ENCODE peak calls at places on chromosome 15, in seven cellular contexts. One of them, this sample, is unnamed.
A peak's percentile ranks its signal among the peaks of the same experiment; 100 is the strongest.

GRCh38 chr15:69735126-69735525 is 282.5 kb downstream of the RPLP1 start:
- DNase-seq in heart left ventricle: no peak
- DNase-seq in colonic mucosa: no peak
- DNase-seq in fibroblast of lung: peak; percentile 52
- DNase-seq in GM06990: no peak
- DNase-seq in MG63: no peak
- DNase-seq in breast epithelium: no peak
- DNase-seq in this sample: peak; percentile 49

GRCh38 chr15:99955181-99955525 is 221.9 kb upstream of the LYSMD4 start:
- DNase-seq in heart left ventricle: peak; percentile 8
- DNase-seq in colonic mucosa: no peak
- DNase-seq in fibroblast of lung: peak; percentile 18
- DNase-seq in GM06990: no peak
- DNase-seq in MG63: no peak
- DNase-seq in breast epithelium: peak; percentile 28
- DNase-seq in this sample: no peak

GRCh38 chr15:36880226-36880912 is 220.0 kb downstream of the MEIS2 start:
- DNase-seq in heart left ventricle: no peak
- DNase-seq in colonic mucosa: no peak
- DNase-seq in fibroblast of lung: no peak
- DNase-seq in GM06990: no peak
- DNase-seq in MG63: no peak
- DNase-seq in breast epithelium: no peak
- DNase-seq in this sample: no peak

GRCh38 chr15:78368671-78369070 is 28.5 kb downstream of the CRABP1 start:
- DNase-seq in heart left ventricle: no peak
- DNase-seq in colonic mucosa: no peak
- DNase-seq in fibroblast of lung: no peak
- DNase-seq in GM06990: no peak
- DNase-seq in MG63: no peak
- DNase-seq in breast epithelium: no peak
- DNase-seq in this sample: no peak

GRCh38 chr15:72319360-72319984 is 485 bp downstream of the CELF6 start:
- DNase-seq in heart left ventricle: peak; percentile 70
- DNase-seq in colonic mucosa: peak; percentile 60
- DNase-seq in fibroblast of lung: peak; percentile 55
- DNase-seq in GM06990: peak; percentile 50
- DNase-seq in MG63: peak; percentile 64
- DNase-seq in breast epithelium: peak; percentile 66
- DNase-seq in this sample: peak; percentile 47

GRCh38 chr15:62212746-62213145 is 47.7 kb upstream of the C2CD4B start:
- DNase-seq in heart left ventricle: no peak
- DNase-seq in colonic mucosa: no peak
- DNase-seq in fibroblast of lung: no peak
- DNase-seq in GM06990: no peak
- DNase-seq in MG63: no peak
- DNase-seq in breast epithelium: no peak
- DNase-seq in this sample: no peak

GRCh38 chr15:93825721-93826120 is 405.6 kb upstream of the MCTP2 start:
- DNase-seq in heart left ventricle: no peak
- DNase-seq in colonic mucosa: no peak
- DNase-seq in fibroblast of lung: no peak
- DNase-seq in GM06990: no peak
- DNase-seq in MG63: no peak
- DNase-seq in breast epithelium: no peak
- DNase-seq in this sample: no peak

GRCh38 chr15:61099030-61099800 is 129.9 kb downstream of the RORA start:
- DNase-seq in heart left ventricle: no peak
- DNase-seq in colonic mucosa: no peak
- DNase-seq in fibroblast of lung: peak; percentile 83
- DNase-seq in GM06990: no peak
- DNase-seq in MG63: no peak
- DNase-seq in breast epithelium: no peak
- DNase-seq in this sample: no peak

GRCh38 chr15:79160211-79160610 is 69.6 kb upstream of the RASGRF1 start:
- DNase-seq in heart left ventricle: no peak
- DNase-seq in colonic mucosa: no peak
- DNase-seq in fibroblast of lung: no peak
- DNase-seq in GM06990: no peak
- DNase-seq in MG63: no peak
- DNase-seq in breast epithelium: no peak
- DNase-seq in this sample: no peak

GRCh38 chr15:92674347-92674746 is 18.8 kb upstream of the FAM174B start:
- DNase-seq in heart left ventricle: no peak
- DNase-seq in colonic mucosa: no peak
- DNase-seq in fibroblast of lung: no peak
- DNase-seq in GM06990: no peak
- DNase-seq in MG63: no peak
- DNase-seq in breast epithelium: no peak
- DNase-seq in this sample: no peak

GRCh38 chr15:89068325-89068784 is 19.9 kb upstream of the ABHD2 start:
- DNase-seq in heart left ventricle: peak; percentile 46
- DNase-seq in colonic mucosa: no peak
- DNase-seq in fibroblast of lung: peak; percentile 99
- DNase-seq in GM06990: peak; percentile 59
- DNase-seq in MG63: peak; percentile 93
- DNase-seq in breast epithelium: no peak
- DNase-seq in this sample: no peak

GRCh38 chr15:91469627-91470567 is 369.8 kb downstream of the SV2B start:
- DNase-seq in heart left ventricle: no peak
- DNase-seq in colonic mucosa: peak; percentile 48
- DNase-seq in fibroblast of lung: no peak
- DNase-seq in GM06990: peak; percentile 45
- DNase-seq in MG63: no peak
- DNase-seq in breast epithelium: no peak
- DNase-seq in this sample: no peak

GRCh38 chr15:39542385-39543065 is 38.4 kb upstream of the THBS1 start:
- DNase-seq in heart left ventricle: no peak
- DNase-seq in colonic mucosa: no peak
- DNase-seq in fibroblast of lung: no peak
- DNase-seq in GM06990: no peak
- DNase-seq in MG63: no peak
- DNase-seq in breast epithelium: no peak
- DNase-seq in this sample: no peak

GRCh38 chr15:90619468-90619867 is 89.7 kb downstream of the CRTC3 start:
- DNase-seq in heart left ventricle: no peak
- DNase-seq in colonic mucosa: no peak
- DNase-seq in fibroblast of lung: no peak
- DNase-seq in GM06990: no peak
- DNase-seq in MG63: no peak
- DNase-seq in breast epithelium: no peak
- DNase-seq in this sample: no peak

GRCh38 chr15:91369823-91370222 is 269.8 kb downstream of the SV2B start:
- DNase-seq in heart left ventricle: no peak
- DNase-seq in colonic mucosa: no peak
- DNase-seq in fibroblast of lung: no peak
- DNase-seq in GM06990: no peak
- DNase-seq in MG63: no peak
- DNase-seq in breast epithelium: no peak
- DNase-seq in this sample: no peak

GRCh38 chr15:28456476-28457395 is 76.0 kb downstream of the GOLGA8G start:
- DNase-seq in heart left ventricle: no peak
- DNase-seq in colonic mucosa: no peak
- DNase-seq in fibroblast of lung: no peak
- DNase-seq in GM06990: no peak
- DNase-seq in MG63: no peak
- DNase-seq in breast epithelium: peak; percentile 50
- DNase-seq in this sample: no peak

GRCh38 chr15:28921925-28922711 is 36.3 kb downstream of the APBA2 start:
- DNase-seq in heart left ventricle: no peak
- DNase-seq in colonic mucosa: no peak
- DNase-seq in fibroblast of lung: no peak
- DNase-seq in GM06990: no peak
- DNase-seq in MG63: no peak
- DNase-seq in breast epithelium: no peak
- DNase-seq in this sample: peak; percentile 55

GRCh38 chr15:76460871-76461270 is 124.3 kb downstream of the ISL2 start:
- DNase-seq in heart left ventricle: no peak
- DNase-seq in colonic mucosa: no peak
- DNase-seq in fibroblast of lung: peak; percentile 77
- DNase-seq in GM06990: no peak
- DNase-seq in MG63: no peak
- DNase-seq in breast epithelium: no peak
- DNase-seq in this sample: no peak

GRCh38 chr15:79101866-79102581 is 11.4 kb upstream of the RASGRF1 start:
- DNase-seq in heart left ventricle: no peak
- DNase-seq in colonic mucosa: no peak
- DNase-seq in fibroblast of lung: no peak
- DNase-seq in GM06990: no peak
- DNase-seq in MG63: no peak
- DNase-seq in breast epithelium: no peak
- DNase-seq in this sample: no peak

GRCh38 chr15:69784808-69785550 is 312.7 kb downstream of the TLE3 start:
- DNase-seq in heart left ventricle: no peak
- DNase-seq in colonic mucosa: no peak
- DNase-seq in fibroblast of lung: peak; percentile 65
- DNase-seq in GM06990: no peak
- DNase-seq in MG63: peak; percentile 41
- DNase-seq in breast epithelium: no peak
- DNase-seq in this sample: no peak

GRCh38 chr15:39741258-39741657 is 41.4 kb downstream of the FSIP1 start:
- DNase-seq in heart left ventricle: no peak
- DNase-seq in colonic mucosa: no peak
- DNase-seq in fibroblast of lung: peak; percentile 16
- DNase-seq in GM06990: no peak
- DNase-seq in MG63: no peak
- DNase-seq in breast epithelium: no peak
- DNase-seq in this sample: no peak

GRCh38 chr15:41080144-41080543 is 35.9 kb downstream of the INO80 start:
- DNase-seq in heart left ventricle: no peak
- DNase-seq in colonic mucosa: no peak
- DNase-seq in fibroblast of lung: no peak
- DNase-seq in GM06990: no peak
- DNase-seq in MG63: no peak
- DNase-seq in breast epithelium: no peak
- DNase-seq in this sample: no peak

GRCh38 chr15:52408823-52409222 is 113.2 kb upstream of the MYO5C start:
- DNase-seq in heart left ventricle: no peak
- DNase-seq in colonic mucosa: no peak
- DNase-seq in fibroblast of lung: no peak
- DNase-seq in GM06990: no peak
- DNase-seq in MG63: no peak
- DNase-seq in breast epithelium: no peak
- DNase-seq in this sample: no peak

DNA sequence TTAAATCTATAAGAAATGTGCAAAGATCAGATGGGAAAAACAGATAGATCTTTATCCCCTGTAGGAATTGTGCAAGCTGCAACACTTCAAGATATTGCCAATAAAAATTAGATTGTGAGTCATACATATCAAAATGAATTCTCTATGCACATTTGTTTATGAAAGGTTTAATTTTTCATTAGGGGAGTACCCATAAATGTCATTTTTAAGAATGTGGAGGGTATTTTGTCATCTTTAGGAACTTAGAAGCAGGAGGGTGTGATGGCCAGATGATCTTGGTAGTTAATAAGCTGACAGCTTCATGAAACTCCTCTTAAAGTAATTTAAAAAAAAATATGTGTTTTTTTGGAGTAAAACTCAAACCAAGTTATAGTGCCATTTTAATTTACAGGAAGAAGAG is 3.0 kb downstream of the PIAS1 start:
- DNase-seq in heart left ventricle: no peak
- DNase-seq in colonic mucosa: no peak
- DNase-seq in fibroblast of lung: no peak
- DNase-seq in GM06990: no peak
- DNase-seq in MG63: no peak
- DNase-seq in breast epithelium: no peak
- DNase-seq in this sample: no peak
- H3K4me3 ChIP-seq in heart left ventricle: no peak overlapping the region
- H3K4me3 ChIP-seq in colonic mucosa: no peak overlapping the region
- H3K4me3 ChIP-seq in fibroblast of lung: no peak overlapping the region
- H3K4me3 ChIP-seq in GM06990: peak overlapping the region; percentile 90
- H3K4me3 ChIP-seq in MG63: no peak overlapping the region
- H3K4me3 ChIP-seq in breast epithelium: no peak overlapping the region
- H3K4me3 ChIP-seq in this sample: peak overlapping the region; percentile 5

GRCh38 chr15:65373163-65373651 is 4.6 kb downstream of the IGDCC3 start:
- DNase-seq in heart left ventricle: no peak
- DNase-seq in colonic mucosa: no peak
- DNase-seq in fibroblast of lung: no peak
- DNase-seq in GM06990: no peak
- DNase-seq in MG63: no peak
- DNase-seq in breast epithelium: no peak
- DNase-seq in this sample: no peak
- H3K27me3 ChIP-seq in heart left ventricle: no peaks in the 10 kb centered on the region
- H3K27me3 ChIP-seq in colonic mucosa: peaks cover 31% of the 10 kb centered on the region
- H3K27me3 ChIP-seq in fibroblast of lung: peaks cover 25% of the 10 kb centered on the region
- H3K27me3 ChIP-seq in GM06990: peaks cover 11% of the 10 kb centered on the region
- H3K27me3 ChIP-seq in MG63: peaks cover 40% of the 10 kb centered on the region
- H3K27me3 ChIP-seq in breast epithelium: no peaks in the 10 kb centered on the region
- H3K27me3 ChIP-seq in this sample: peaks cover 60% of the 10 kb centered on the region

DNA sequence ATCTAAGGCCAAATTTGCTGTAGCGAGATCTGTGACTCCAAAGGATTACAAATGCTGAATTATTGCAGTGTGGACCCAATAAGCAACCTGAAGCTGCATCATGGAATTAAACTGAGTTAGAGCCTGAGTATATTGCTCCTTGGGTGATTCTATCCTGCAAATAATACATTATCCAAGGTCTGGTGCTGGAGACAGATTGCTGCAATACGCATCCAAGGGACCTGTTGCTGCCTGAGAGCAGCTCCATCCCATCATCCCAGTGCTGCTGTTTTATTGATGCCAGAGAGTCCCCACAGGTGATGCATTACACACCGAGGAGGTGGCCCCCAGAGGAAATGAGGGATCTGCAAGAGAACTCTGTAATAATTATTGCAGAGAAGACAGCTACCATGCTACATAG is 31.6 kb upstream of the PCSK6 start:
- DNase-seq in heart left ventricle: no peak
- DNase-seq in colonic mucosa: peak; percentile 35
- DNase-seq in fibroblast of lung: no peak
- DNase-seq in GM06990: no peak
- DNase-seq in MG63: no peak
- DNase-seq in breast epithelium: no peak
- DNase-seq in this sample: no peak
- H3K4me3 ChIP-seq in heart left ventricle: no peak overlapping the region
- H3K4me3 ChIP-seq in colonic mucosa: no peak overlapping the region
- H3K4me3 ChIP-seq in fibroblast of lung: no peak overlapping the region
- H3K4me3 ChIP-seq in GM06990: no peak overlapping the region
- H3K4me3 ChIP-seq in MG63: no peak overlapping the region
- H3K4me3 ChIP-seq in breast epithelium: no peak overlapping the region
- H3K4me3 ChIP-seq in this sample: no peak overlapping the region

DNA sequence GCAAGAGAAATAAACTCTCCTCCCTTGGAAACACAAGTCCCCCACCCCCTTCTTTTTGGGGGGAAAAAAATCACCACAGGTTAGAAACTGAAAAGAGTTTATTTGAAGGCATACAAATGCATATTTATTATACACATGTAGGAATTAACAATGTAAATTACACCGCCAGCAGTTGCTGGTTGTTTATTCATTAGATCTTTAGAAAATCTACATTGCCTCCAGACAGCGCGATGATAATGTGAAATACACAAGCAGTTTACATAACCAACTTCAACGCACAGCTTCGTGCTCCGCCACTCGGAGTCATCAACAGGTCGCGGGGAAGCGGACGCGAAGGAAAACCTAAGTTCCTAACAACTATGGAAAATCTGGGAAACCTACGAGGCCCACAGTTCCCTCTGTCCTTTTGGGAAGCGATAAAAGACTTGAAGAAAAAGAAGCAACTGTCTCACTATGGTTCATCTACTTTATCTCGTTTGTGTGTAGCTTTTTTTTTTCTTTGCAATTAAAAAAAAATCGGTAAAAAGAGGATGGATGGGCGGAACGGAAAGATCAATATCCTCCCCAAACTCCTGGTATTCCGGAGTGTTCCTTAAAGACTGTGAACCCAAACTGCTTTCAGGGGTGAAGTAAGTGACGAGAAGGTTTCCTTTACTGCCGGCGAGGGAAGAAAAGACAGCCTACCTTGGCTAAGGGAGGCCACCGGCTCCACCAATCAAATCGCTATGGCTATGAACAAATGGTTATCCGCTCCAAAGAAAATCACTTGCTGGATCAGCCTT is 8.4 kb upstream of the FOXB1 start:
- DNase-seq in heart left ventricle: no peak
- DNase-seq in colonic mucosa: no peak
- DNase-seq in fibroblast of lung: no peak
- DNase-seq in GM06990: no peak
- DNase-seq in MG63: no peak
- DNase-seq in breast epithelium: no peak
- DNase-seq in this sample: no peak
- H3K27me3 ChIP-seq in heart left ventricle: peaks cover 81% of the 10 kb centered on the region
- H3K27me3 ChIP-seq in colonic mucosa: peaks cover 82% of the 10 kb centered on the region
- H3K27me3 ChIP-seq in fibroblast of lung: peaks cover 72% of the 10 kb centered on the region
- H3K27me3 ChIP-seq in GM06990: peaks cover 10% of the 10 kb centered on the region
- H3K27me3 ChIP-seq in MG63: peaks cover 94% of the 10 kb centered on the region
- H3K27me3 ChIP-seq in breast epithelium: peaks cover 6% of the 10 kb centered on the region
- H3K27me3 ChIP-seq in this sample: peaks cover 88% of the 10 kb centered on the region

This sample was measured in tibial artery.